ENCODE peak calls at places on chromosomes 16 and 17, in eight cellular contexts. T, H, M, L, Y, G, E and W are unnamed samples.
A peak's percentile ranks its signal among the peaks of the same experiment; 100 is the strongest.

GRCh38 chr16:61128545-61129323 is 907.5 kb downstream of the CDH8 start:
- DNase-seq in L (no peak), G (no peak), T (no peak), M (no peak), E (no peak), Y (peak; percentile 8), H (no peak), W (peak; percentile 33)

GRCh38 chr17:72069744-72070143 is 51.1 kb upstream of the SOX9 start:
- DNase-seq in T (no peak), H (no peak), M (no peak), E (no peak), Y (no peak), L (no peak), G (no peak), W (no peak)

GRCh38 chr17:3009411-3009920 is 53.9 kb downstream of the OR1D5 start:
- DNase-seq in T (no peak), G (no peak), M (no peak), L (no peak), H (no peak), E (no peak), Y (no peak), W (peak; percentile 10)

GRCh38 chr16:29683543-29684090 is 4.6 kb downstream of the QPRT start:
- DNase-seq in T (no peak), Y (no peak), G (no peak), H (no peak), M (no peak), L (no peak), E (no peak), W (no peak)

GRCh38 chr16:50213939-50214519 is 52.3 kb upstream of the ADCY7 start:
- DNase-seq in M (peak; percentile 18), E (peak; percentile 69), H (no peak), T (peak; percentile 62), G (no peak), Y (no peak), L (no peak), W (no peak)

GRCh38 chr17:81842725-81843504 is 8.1 kb upstream of the PPP1R27 start:
- DNase-seq in E (no peak), G (no peak), L (no peak), T (no peak), Y (no peak), M (no peak), H (peak; percentile 44), W (no peak)

GRCh38 chr16:22425036-22425801 is 50.8 kb upstream of the CDR2 start:
- DNase-seq in H (peak; percentile 49), Y (peak; percentile 60), G (no peak), L (no peak), T (no peak), E (no peak), M (no peak), W (peak; percentile 40)

GRCh38 chr17:34527908-34528470 is 51.4 kb upstream of the TMEM132E start:
- DNase-seq in T (no peak), Y (no peak), L (no peak), H (no peak), M (peak; percentile 63), E (peak; percentile 24), G (no peak), W (no peak)

GRCh38 chr16:85187002-85187401 is 74.7 kb upstream of the CIBAR2 start:
- DNase-seq in T (peak; percentile 89), L (no peak), G (no peak), M (peak; percentile 58), Y (no peak), E (no peak), H (no peak), W (no peak)

GRCh38 chr17:29246638-29247037 is at the start of gene CRYBA1:
- DNase-seq in M (peak; percentile 83), G (no peak), T (no peak), E (no peak), Y (no peak), H (no peak), L (no peak), W (no peak)

GRCh38 chr17:49787932-49788442 is 494 bp upstream of the KAT7 start:
- DNase-seq in T (no peak), L (no peak), M (peak; percentile 47), H (no peak), E (peak; percentile 31), Y (no peak), G (no peak), W (peak; percentile 38)

GRCh38 chr17:49788443-49789277 is at the start of gene KAT7:
- DNase-seq in H (peak; percentile 100), E (peak; percentile 99), G (peak; percentile 98), T (peak; percentile 99), Y (peak; percentile 99), L (peak; percentile 96), M (peak; percentile 99), W (peak; percentile 99)

GRCh38 chr17:49784636-49785035 is 3.8 kb upstream of the KAT7 start:
- DNase-seq in Y (no peak), L (no peak), T (no peak), H (no peak), G (no peak), E (no peak), M (no peak), W (no peak)

GRCh38 chr17:49779730-49780220 is 8.7 kb upstream of the KAT7 start:
- DNase-seq in G (no peak), Y (no peak), M (peak; percentile 15), L (peak; percentile 53), H (no peak), T (peak; percentile 84), E (peak; percentile 78), W (no peak)

DNA sequence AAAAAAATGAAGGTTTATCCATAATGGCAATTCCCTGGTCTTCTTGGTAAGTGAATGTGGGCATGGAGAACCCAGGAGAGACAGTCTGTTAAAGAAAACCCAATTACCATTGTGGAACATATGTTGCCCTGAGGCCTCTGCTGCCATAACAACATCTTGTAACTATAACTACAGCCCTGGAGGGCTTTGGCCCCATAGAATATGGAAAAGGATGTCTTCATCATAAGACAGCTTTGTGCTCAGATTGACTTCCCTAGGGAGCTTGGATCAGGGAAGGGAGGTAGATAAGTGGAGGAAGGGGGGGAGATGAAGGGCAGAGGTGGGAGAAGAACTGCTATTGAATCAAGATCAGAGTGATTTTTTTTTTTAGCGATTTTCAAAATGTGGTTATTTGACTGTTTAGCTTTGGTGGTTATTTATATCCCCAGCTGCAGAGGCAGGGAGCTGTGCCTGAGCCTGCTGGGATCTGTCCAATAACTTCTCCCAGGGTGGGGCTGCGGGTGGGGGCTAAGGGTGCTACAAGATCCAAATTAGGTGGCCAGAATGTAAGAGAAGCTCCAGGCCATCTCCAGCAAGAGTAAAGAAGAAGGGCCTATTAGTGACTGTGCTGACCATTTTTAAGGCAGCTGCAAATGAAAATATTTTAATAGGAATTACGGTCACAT is 5.3 kb upstream of the KAT7 start:
- DNase-seq in L (no peak), Y (peak; percentile 46), G (no peak), M (no peak), H (no peak), T (no peak), E (no peak), W (no peak)
- H3K4me1 ChIP-seq in L (peaks cover 3% of the 10 kb centered on the region), Y (peaks cover 42% of the 10 kb centered on the region), G (peaks cover 31% of the 10 kb centered on the region), M (peaks cover 9% of the 10 kb centered on the region), H (peaks cover 7% of the 10 kb centered on the region), T (peaks cover 3% of the 10 kb centered on the region), E (peaks cover 24% of the 10 kb centered on the region), W (peaks cover 6% of the 10 kb centered on the region)

GRCh38 chr17:48854774-48855476 is 24.1 kb downstream of the CALCOCO2 start:
- DNase-seq in E (peak; percentile 17), M (no peak), Y (no peak), H (no peak), L (no peak), G (no peak), T (no peak), W (no peak)
- H3K4me1 ChIP-seq in E (peaks cover 10% of the 10 kb centered on the region), M (no peaks in the 10 kb centered on the region), Y (peaks cover 12% of the 10 kb centered on the region), H (no peaks in the 10 kb centered on the region), L (no peaks in the 10 kb centered on the region), G (no peaks in the 10 kb centered on the region), T (no peaks in the 10 kb centered on the region), W (no peaks in the 10 kb centered on the region)

GRCh38 chr17:17730250-17730935 is 49.1 kb downstream of the RAI1 start:
- DNase-seq in E (no peak), Y (no peak), T (no peak), H (no peak), M (no peak), L (no peak), G (no peak), W (no peak)
- H3K4me1 ChIP-seq in E (no peaks in the 10 kb centered on the region), Y (peaks cover 31% of the 10 kb centered on the region), T (peaks cover 27% of the 10 kb centered on the region), H (peaks cover 27% of the 10 kb centered on the region), M (peaks cover 8% of the 10 kb centered on the region), L (peaks cover 15% of the 10 kb centered on the region), G (no peaks in the 10 kb centered on the region), W (peaks cover 2% of the 10 kb centered on the region)

GRCh38 chr16:70703041-70703834 is 17.4 kb upstream of the MTSS2 start:
- DNase-seq in T (peak; percentile 94), E (peak; percentile 35), Y (peak; percentile 58), M (peak; percentile 55), L (no peak), G (peak; percentile 80), H (peak; percentile 91), W (no peak)

GRCh38 chr16:70704586-70704985 is 18.7 kb upstream of the MTSS2 start:
- DNase-seq in L (no peak), G (no peak), H (no peak), E (no peak), T (no peak), M (no peak), Y (no peak), W (no peak)

GRCh38 chr16:70702624-70703023 is 16.8 kb upstream of the MTSS2 start:
- DNase-seq in E (no peak), H (no peak), Y (no peak), L (no peak), G (no peak), M (no peak), T (no peak), W (no peak)

GRCh38 chr16:70705056-70705455 is 19.2 kb upstream of the MTSS2 start:
- DNase-seq in Y (no peak), G (no peak), M (no peak), T (peak; percentile 47), E (no peak), H (no peak), L (no peak), W (no peak)

DNA sequence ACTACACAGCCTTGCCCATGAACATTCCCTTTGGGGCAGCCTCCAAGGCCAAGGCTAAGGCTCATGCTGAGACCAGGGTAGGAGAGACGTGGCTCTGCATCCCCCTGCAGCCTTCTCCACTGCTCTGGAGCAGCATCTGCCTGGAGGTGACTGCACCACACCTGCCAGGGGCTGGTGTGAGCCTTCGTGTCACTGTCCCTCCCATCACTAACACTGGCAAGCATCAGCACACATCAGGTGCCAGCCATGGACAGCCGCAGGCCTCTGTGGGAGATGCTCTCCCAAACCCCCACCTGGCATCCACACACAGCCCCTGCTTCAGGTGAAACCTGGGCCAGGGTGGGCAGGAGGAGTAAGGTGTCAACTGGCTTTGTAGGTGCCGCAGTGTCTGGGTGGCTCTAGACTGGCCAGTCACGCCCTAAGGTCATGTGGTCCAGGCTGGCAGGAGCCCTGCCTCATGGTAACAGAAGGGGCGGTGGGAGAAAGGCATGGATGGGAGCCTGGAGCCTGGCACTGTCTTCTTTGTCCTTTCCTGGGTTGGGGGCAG is 18.1 kb upstream of the MTSS2 start:
- DNase-seq in M (no peak), T (no peak), G (no peak), H (no peak), L (no peak), Y (no peak), E (no peak), W (no peak)
- H3K4me1 ChIP-seq in M (peaks cover 9% of the 10 kb centered on the region), T (peaks cover 65% of the 10 kb centered on the region), G (peaks cover 69% of the 10 kb centered on the region), H (peaks cover 88% of the 10 kb centered on the region), L (peaks cover 25% of the 10 kb centered on the region), Y (peaks cover 53% of the 10 kb centered on the region), E (peaks cover 3% of the 10 kb centered on the region), W (peaks cover 6% of the 10 kb centered on the region)

DNA sequence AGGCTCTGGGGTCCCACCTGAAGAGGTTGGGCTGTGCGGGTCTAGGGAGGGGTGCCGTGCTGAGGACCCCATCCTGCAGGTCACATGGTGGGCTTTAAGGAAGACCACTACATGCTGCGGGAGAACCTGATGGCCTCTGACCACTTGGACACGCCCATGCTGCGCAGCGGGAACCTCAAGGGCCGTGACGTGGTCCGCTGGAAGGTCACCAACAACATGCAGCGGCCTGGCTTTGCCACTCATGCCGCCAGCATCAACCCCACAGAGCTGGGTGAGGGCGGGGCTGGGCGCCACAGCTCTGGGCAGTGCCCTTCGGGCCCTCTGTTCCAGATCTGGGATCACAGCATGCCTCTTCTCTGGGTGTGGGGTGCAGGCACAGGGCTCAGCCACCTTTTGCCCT is 18.5 kb downstream of the ITGB4 start:
- DNase-seq in L (no peak), M (no peak), T (no peak), Y (no peak), H (no peak), G (no peak), E (no peak), W (no peak)
- H3K4me1 ChIP-seq in L (no peaks in the 10 kb centered on the region), M (no peaks in the 10 kb centered on the region), T (no peaks in the 10 kb centered on the region), Y (peaks cover 13% of the 10 kb centered on the region), H (no peaks in the 10 kb centered on the region), G (no peaks in the 10 kb centered on the region), E (no peaks in the 10 kb centered on the region), W (no peaks in the 10 kb centered on the region)